ENCODE peak calls at places on chromosomes 3 and 15, in seven cellular contexts. E, R, M, C, Y, J and P are unnamed samples.

GRCh38 chr3:149555941-149556340 is 81.4 kb downstream of the TM4SF4 start:
- DNase-seq in J (no peak), M (no peak), R (no peak), E (no peak), C (no peak), Y (no peak), P (no peak)

GRCh38 chr15:99504823-99505551 is 60.8 kb upstream of the MEF2A start:
- DNase-seq in E (no peak), R (no peak), C (no peak), J (peak), Y (no peak), M (no peak), P (no peak)

GRCh38 chr3:152235709-152236298 is 32.9 kb upstream of the MBNL1 start:
- DNase-seq in J (no peak), C (no peak), M (no peak), Y (no peak), R (peak), E (no peak), P (no peak)

GRCh38 chr3:13687409-13687989 is 138.6 kb downstream of the FBLN2 start:
- DNase-seq in M (no peak), J (no peak), Y (no peak), E (peak), R (no peak), C (no peak), P (no peak)

GRCh38 chr3:192130534-192131132 is 596.7 kb downstream of the FGF12 start:
- DNase-seq in R (peak), Y (peak), M (peak), E (no peak), J (peak), C (no peak), P (peak)

GRCh38 chr3:24286405-24286804 is 208.2 kb downstream of the THRB start:
- DNase-seq in C (no peak), M (no peak), R (no peak), Y (no peak), E (no peak), J (no peak), P (no peak)

GRCh38 chr3:10373686-10374261 is 52.9 kb upstream of the SEC13 start:
- DNase-seq in J (no peak), R (peak), E (no peak), C (no peak), M (no peak), Y (no peak), P (no peak)

GRCh38 chr15:50685976-50686467 is 575 bp downstream of the TRPM7 start:
- DNase-seq in E (peak), Y (peak), R (peak), J (peak), C (peak), M (peak), P (no peak)

GRCh38 chr3:132641837-132642538 is 17.6 kb downstream of the ACAD11 start:
- DNase-seq in Y (no peak), R (peak), E (no peak), M (peak), J (no peak), C (no peak), P (no peak)

GRCh38 chr3:103991461-103992115 is 1375.1 kb upstream of the ALCAM start:
- DNase-seq in M (peak), E (no peak), R (no peak), J (no peak), C (no peak), Y (peak), P (no peak)

GRCh38 chr3:42497009-42497731 is 5.3 kb upstream of the VIPR1 start:
- DNase-seq in C (no peak), R (peak), J (no peak), Y (peak), E (no peak), M (no peak), P (no peak)

GRCh38 chr15:81887913-81888312 is 157.9 kb downstream of the MEX3B start:
- DNase-seq in E (no peak), C (no peak), M (no peak), Y (no peak), R (peak), J (no peak), P (no peak)

GRCh38 chr3:50428007-50428633 is 68.8 kb upstream of the TMEM115 start:
- DNase-seq in E (no peak), R (no peak), Y (no peak), C (no peak), J (no peak), M (no peak), P (no peak)

GRCh38 chr3:181549266-181549665 is 162.5 kb upstream of the SOX2 start:
- DNase-seq in M (no peak), E (no peak), Y (no peak), R (no peak), J (no peak), C (no peak), P (no peak)

GRCh38 chr3:116085456-116085855 is 359.8 kb downstream of the LSAMP start:
- DNase-seq in R (peak), M (no peak), E (no peak), Y (no peak), J (no peak), C (no peak), P (no peak)

GRCh38 chr3:115659861-115660260 is 36.6 kb downstream of the GAP43 start:
- DNase-seq in Y (no peak), R (peak), M (no peak), E (no peak), J (no peak), C (no peak), P (no peak)

GRCh38 chr3:124775776-124776336 is 45.6 kb downstream of the UMPS start:
- DNase-seq in M (no peak), E (no peak), C (no peak), Y (no peak), R (no peak), J (no peak), P (no peak)

GRCh38 chr3:149638401-149639092 is 19.3 kb downstream of the WWTR1 start:
- DNase-seq in J (no peak), C (no peak), M (no peak), E (no peak), R (peak), Y (no peak), P (no peak)

GRCh38 chr3:15726043-15726442 is 71.7 kb downstream of the ANKRD28 start:
- DNase-seq in M (no peak), J (no peak), E (no peak), Y (no peak), R (peak), C (no peak), P (no peak)

GRCh38 chr3:119662604-119663377 is 2.4 kb upstream of the POPDC2 start:
- DNase-seq in M (no peak), R (peak), Y (no peak), J (no peak), E (no peak), C (no peak), P (no peak)

GRCh38 chr15:77507151-77507847 is 86.6 kb downstream of the HMG20A start:
- DNase-seq in C (no peak), Y (no peak), J (no peak), R (no peak), M (no peak), E (no peak), P (no peak)

GRCh38 chr15:70526974-70527325 is 236.4 kb downstream of the UACA start:
- DNase-seq in E (no peak), M (no peak), R (no peak), Y (no peak), C (no peak), J (no peak), P (no peak)

GRCh38 chr3:128493221-128494151 is 485 bp upstream of the GATA2 start:
- DNase-seq in Y (no peak), E (no peak), J (no peak), C (no peak), M (no peak), R (no peak), P (no peak)

GRCh38 chr15:22262613-22263020 is 182.3 kb downstream of the OR4M2 start:
- DNase-seq in R (no peak), Y (no peak), C (no peak), E (no peak), J (peak), M (no peak), P (no peak)

GRCh38 chr3:149077638-149078037 is 8.7 kb downstream of the HLTF start:
- DNase-seq in E (no peak), Y (no peak), R (no peak), M (no peak), J (no peak), C (no peak), P (no peak)

GRCh38 chr3:157089455-157090221 is 70.3 kb downstream of the CCNL1 start:
- DNase-seq in C (no peak), M (no peak), R (no peak), Y (no peak), E (no peak), J (peak), P (no peak)

GRCh38 chr3:146637871-146638270 is 32.7 kb upstream of the PLSCR5 start:
- DNase-seq in M (no peak), Y (no peak), C (no peak), E (no peak), J (no peak), R (no peak), P (no peak)

GRCh38 chr3:109195812-109196211 is 59.3 kb downstream of the C3orf85 start:
- DNase-seq in M (no peak), J (no peak), Y (no peak), E (no peak), R (peak), C (no peak), P (no peak)

GRCh38 chr3:45280227-45280626 is 54.1 kb upstream of the TMEM158 start:
- DNase-seq in J (no peak), M (no peak), R (peak), E (no peak), Y (no peak), C (no peak), P (no peak)

GRCh38 chr3:72288955-72289707 is 504.2 kb upstream of the PROK2 start:
- DNase-seq in J (no peak), R (peak), C (no peak), E (peak), Y (no peak), M (peak), P (peak)

GRCh38 chr3:173711619-173712018 is 314.1 kb downstream of the NLGN1 start:
- DNase-seq in R (no peak), J (no peak), M (no peak), C (no peak), E (no peak), Y (no peak), P (no peak)

GRCh38 chr15:60814062-60814461 is 335.1 kb upstream of the ICE2 start:
- DNase-seq in R (no peak), J (no peak), M (no peak), E (no peak), C (no peak), Y (no peak), P (no peak)

GRCh38 chr3:40583691-40584090 is 58.9 kb downstream of the ZNF621 start:
- DNase-seq in C (no peak), J (no peak), E (no peak), R (no peak), Y (no peak), M (no peak), P (no peak)